ENCODE peak calls at places on chromosomes 7 and 10, in six cellular contexts. One of them, this sample, is unnamed.

GRCh38 chr7:25857376-25858067 is 294.5 kb upstream of the NFE2L3 start:
- DNase-seq in tibial nerve: no peak
- DNase-seq in foreskin fibroblast: peak
- DNase-seq in tibial artery: no peak
- DNase-seq in GM20000: no peak
- DNase-seq in mucosa of descending colon: peak
- DNase-seq in this sample: peak

GRCh38 chr10:12937527-12937926 is 64.0 kb downstream of the CCDC3 start:
- DNase-seq in mucosa of descending colon: no peak
- DNase-seq in tibial artery: no peak
- DNase-seq in tibial nerve: no peak
- DNase-seq in GM20000: no peak
- DNase-seq in foreskin fibroblast: peak
- DNase-seq in this sample: no peak

GRCh38 chr10:128605180-128605579 is 479.0 kb upstream of the MKI67 start:
- DNase-seq in tibial artery: no peak
- DNase-seq in foreskin fibroblast: no peak
- DNase-seq in tibial nerve: no peak
- DNase-seq in GM20000: no peak
- DNase-seq in mucosa of descending colon: no peak
- DNase-seq in this sample: no peak

GRCh38 chr10:133211959-133212852 is 17.8 kb upstream of the UTF1 start:
- DNase-seq in foreskin fibroblast: no peak
- DNase-seq in mucosa of descending colon: no peak
- DNase-seq in tibial nerve: no peak
- DNase-seq in GM20000: no peak
- DNase-seq in tibial artery: no peak
- DNase-seq in this sample: no peak

GRCh38 chr7:137609500-137609899 is 237.3 kb downstream of the DGKI start:
- DNase-seq in foreskin fibroblast: peak
- DNase-seq in tibial nerve: no peak
- DNase-seq in tibial artery: no peak
- DNase-seq in GM20000: no peak
- DNase-seq in mucosa of descending colon: no peak
- DNase-seq in this sample: no peak

GRCh38 chr10:13684252-13684791 is 97.6 kb downstream of the PRPF18 start:
- DNase-seq in tibial nerve: peak
- DNase-seq in mucosa of descending colon: peak
- DNase-seq in tibial artery: peak
- DNase-seq in foreskin fibroblast: peak
- DNase-seq in GM20000: no peak
- DNase-seq in this sample: no peak

GRCh38 chr7:30869794-30870491 is 41.7 kb upstream of the AQP1 start:
- DNase-seq in foreskin fibroblast: peak
- DNase-seq in tibial artery: no peak
- DNase-seq in mucosa of descending colon: no peak
- DNase-seq in GM20000: no peak
- DNase-seq in tibial nerve: no peak
- DNase-seq in this sample: no peak

GRCh38 chr7:98807306-98807880 is 62.4 kb downstream of the TMEM130 start:
- DNase-seq in tibial nerve: no peak
- DNase-seq in GM20000: no peak
- DNase-seq in tibial artery: no peak
- DNase-seq in foreskin fibroblast: no peak
- DNase-seq in mucosa of descending colon: no peak
- DNase-seq in this sample: no peak

GRCh38 chr7:96636979-96637378 is 72.7 kb downstream of the SEM1 start:
- DNase-seq in tibial artery: no peak
- DNase-seq in GM20000: no peak
- DNase-seq in mucosa of descending colon: no peak
- DNase-seq in tibial nerve: no peak
- DNase-seq in foreskin fibroblast: no peak
- DNase-seq in this sample: no peak

GRCh38 chr10:99329238-99329890 is at the start of gene CNNM1:
- DNase-seq in foreskin fibroblast: peak
- DNase-seq in GM20000: peak
- DNase-seq in mucosa of descending colon: peak
- DNase-seq in tibial artery: no peak
- DNase-seq in tibial nerve: no peak
- DNase-seq in this sample: peak

GRCh38 chr10:55410415-55410885 is 609.4 kb upstream of the PCDH15 start:
- DNase-seq in tibial artery: peak
- DNase-seq in foreskin fibroblast: no peak
- DNase-seq in GM20000: no peak
- DNase-seq in mucosa of descending colon: peak
- DNase-seq in tibial nerve: no peak
- DNase-seq in this sample: no peak
- TF ChIP-seq CTCF in tibial artery: no peak
- TF ChIP-seq CTCF in foreskin fibroblast: peak
- TF ChIP-seq CTCF in GM20000: no peak
- TF ChIP-seq CTCF in mucosa of descending colon: no peak
- TF ChIP-seq CTCF in tibial nerve: peak
- TF ChIP-seq CTCF in this sample: no peak

DNA sequence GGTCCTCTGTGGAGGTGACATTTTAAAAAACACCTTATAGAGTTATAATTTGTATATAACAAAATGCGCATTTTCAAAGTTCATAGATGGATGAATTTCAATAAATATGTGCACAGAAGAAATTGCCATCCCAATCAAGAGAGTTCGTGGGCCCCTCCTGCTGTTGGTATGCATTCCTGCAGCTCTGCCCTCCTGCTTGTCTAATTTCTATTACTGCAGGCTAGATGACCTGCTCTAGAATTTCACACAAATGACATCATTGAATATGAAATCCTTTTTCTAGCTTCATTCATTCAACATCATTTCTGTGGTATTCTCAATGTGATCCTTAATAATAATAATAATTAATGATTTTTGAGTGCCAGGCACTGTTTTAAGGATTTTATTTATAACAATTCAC is 348.2 kb downstream of the SDK1 start:
- DNase-seq in tibial artery: no peak
- DNase-seq in foreskin fibroblast: peak
- DNase-seq in tibial nerve: no peak
- DNase-seq in mucosa of descending colon: no peak
- DNase-seq in GM20000: no peak
- DNase-seq in this sample: no peak
- TF ChIP-seq CTCF in tibial artery: no peak
- TF ChIP-seq CTCF in foreskin fibroblast: no peak
- TF ChIP-seq CTCF in tibial nerve: no peak
- TF ChIP-seq CTCF in mucosa of descending colon: no peak
- TF ChIP-seq CTCF in GM20000: no peak
- TF ChIP-seq CTCF in this sample: no peak

GRCh38 chr10:24513155-24513554 is 210.5 kb downstream of the ARHGAP21 start:
- DNase-seq in foreskin fibroblast: peak
- DNase-seq in mucosa of descending colon: peak
- DNase-seq in GM20000: no peak
- DNase-seq in tibial artery: no peak
- DNase-seq in tibial nerve: no peak
- DNase-seq in this sample: no peak
- TF ChIP-seq CTCF in foreskin fibroblast: peak
- TF ChIP-seq CTCF in mucosa of descending colon: no peak
- TF ChIP-seq CTCF in GM20000: no peak
- TF ChIP-seq CTCF in tibial artery: no peak
- TF ChIP-seq CTCF in tibial nerve: no peak
- TF ChIP-seq CTCF in this sample: peak

GRCh38 chr10:73887038-73888015 is 13.0 kb upstream of the CAMK2G start:
- DNase-seq in tibial artery: peak
- DNase-seq in tibial nerve: peak
- DNase-seq in GM20000: no peak
- DNase-seq in foreskin fibroblast: peak
- DNase-seq in mucosa of descending colon: peak
- DNase-seq in this sample: no peak
- TF ChIP-seq CTCF in tibial artery: peak
- TF ChIP-seq CTCF in tibial nerve: no peak
- TF ChIP-seq CTCF in GM20000: no peak
- TF ChIP-seq CTCF in foreskin fibroblast: no peak
- TF ChIP-seq CTCF in mucosa of descending colon: no peak
- TF ChIP-seq CTCF in this sample: no peak

DNA sequence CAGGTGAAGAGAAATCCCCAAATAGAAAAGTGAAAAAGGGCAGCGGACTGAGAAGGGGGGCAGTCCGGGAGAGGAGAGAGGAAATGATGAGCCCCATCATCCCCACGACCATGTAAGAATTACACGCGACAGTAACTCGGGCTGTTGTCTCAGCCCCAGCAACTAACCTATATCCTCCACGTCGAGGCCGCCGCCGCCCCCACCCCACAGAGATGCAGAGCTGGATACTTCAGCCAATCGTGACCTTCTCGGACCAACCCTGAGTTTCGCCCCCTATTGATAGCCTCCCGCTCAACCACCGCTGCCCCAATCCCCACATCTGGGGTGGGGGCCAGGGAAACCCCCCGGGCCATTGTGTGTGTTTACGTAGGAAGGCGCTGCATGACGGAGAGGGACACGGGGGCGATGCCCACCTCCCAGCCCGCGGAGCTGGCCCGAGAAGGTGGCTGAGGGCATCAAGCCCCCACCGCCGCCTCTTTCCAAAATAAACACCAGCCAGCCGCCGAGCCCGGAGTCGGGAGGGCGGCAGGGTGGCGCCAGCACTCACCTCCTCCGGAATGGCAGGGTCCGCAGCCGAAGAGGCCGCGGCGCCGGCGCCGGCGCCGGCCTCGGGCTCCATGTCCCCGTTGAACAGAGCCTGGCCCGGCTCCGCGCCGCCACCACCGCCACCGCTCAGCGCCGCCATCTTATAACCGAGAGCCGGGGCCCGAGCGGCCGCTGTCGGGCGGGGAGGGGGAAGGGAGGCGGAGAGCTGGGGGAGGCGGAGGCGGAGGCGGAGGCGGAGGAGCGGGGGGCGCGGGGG is 509 bp downstream of the BRAF start:
- DNase-seq in GM20000: peak
- DNase-seq in tibial nerve: peak
- DNase-seq in foreskin fibroblast: peak
- DNase-seq in tibial artery: peak
- DNase-seq in mucosa of descending colon: peak
- DNase-seq in this sample: peak
- TF ChIP-seq CTCF in GM20000: peak
- TF ChIP-seq CTCF in tibial nerve: peak
- TF ChIP-seq CTCF in foreskin fibroblast: peak
- TF ChIP-seq CTCF in tibial artery: peak
- TF ChIP-seq CTCF in mucosa of descending colon: no peak
- TF ChIP-seq CTCF in this sample: peak

GRCh38 chr7:105853931-105854419 is 22.4 kb downstream of the ATXN7L1 start:
- DNase-seq in tibial artery: no peak
- DNase-seq in GM20000: no peak
- DNase-seq in mucosa of descending colon: no peak
- DNase-seq in tibial nerve: no peak
- DNase-seq in foreskin fibroblast: peak
- DNase-seq in this sample: no peak
- TF ChIP-seq CTCF in tibial artery: peak
- TF ChIP-seq CTCF in GM20000: no peak
- TF ChIP-seq CTCF in mucosa of descending colon: no peak
- TF ChIP-seq CTCF in tibial nerve: no peak
- TF ChIP-seq CTCF in foreskin fibroblast: peak
- TF ChIP-seq CTCF in this sample: no peak

DNA sequence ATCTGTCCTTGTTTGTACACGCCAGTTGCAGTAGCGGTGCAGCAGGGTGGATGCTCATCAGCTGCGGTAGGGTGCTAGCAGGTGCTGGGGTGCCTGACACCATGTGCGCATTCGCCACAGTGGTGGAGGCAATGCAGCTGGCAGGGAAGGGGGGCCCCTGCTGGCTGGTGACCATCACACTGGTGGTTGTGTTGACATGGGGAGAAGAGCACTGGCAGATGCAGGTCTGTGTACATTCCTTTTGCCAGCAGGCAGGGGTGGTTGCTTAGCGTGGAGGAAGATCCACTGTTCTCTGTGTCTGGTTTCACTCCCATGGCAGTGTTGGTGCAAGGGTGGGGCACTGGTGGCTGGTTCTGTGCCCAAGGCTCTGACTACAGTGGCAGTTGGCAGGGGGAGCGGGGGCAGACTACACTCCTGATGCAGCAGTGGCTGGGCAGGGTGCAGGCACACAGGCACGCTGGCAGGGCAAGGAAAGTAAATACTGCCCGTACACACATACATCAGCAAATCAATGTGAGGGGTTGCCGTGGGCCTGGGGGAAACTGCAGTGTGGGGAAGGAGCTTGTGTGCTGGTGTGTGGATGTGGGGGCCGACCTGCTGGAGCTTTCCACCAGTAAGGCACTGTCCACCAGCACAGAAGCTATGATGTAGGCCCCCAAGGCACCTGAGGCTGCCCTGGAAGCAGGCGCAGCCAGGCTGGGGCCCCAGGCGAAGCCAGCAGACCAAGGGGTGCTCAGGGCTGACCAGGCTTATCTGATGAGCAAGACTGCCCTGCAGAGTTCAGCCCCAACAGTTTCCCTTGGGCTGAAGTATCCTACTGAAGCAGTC is 87.2 kb upstream of the UNC5B start:
- DNase-seq in tibial artery: no peak
- DNase-seq in GM20000: peak
- DNase-seq in foreskin fibroblast: no peak
- DNase-seq in mucosa of descending colon: no peak
- DNase-seq in tibial nerve: no peak
- DNase-seq in this sample: no peak
- TF ChIP-seq CTCF in tibial artery: no peak
- TF ChIP-seq CTCF in GM20000: no peak
- TF ChIP-seq CTCF in foreskin fibroblast: no peak
- TF ChIP-seq CTCF in mucosa of descending colon: no peak
- TF ChIP-seq CTCF in tibial nerve: no peak
- TF ChIP-seq CTCF in this sample: no peak

GRCh38 chr10:70820976-70821750 is 5.4 kb downstream of the SGPL1 start:
- DNase-seq in GM20000: no peak
- DNase-seq in tibial artery: no peak
- DNase-seq in foreskin fibroblast: no peak
- DNase-seq in tibial nerve: no peak
- DNase-seq in mucosa of descending colon: no peak
- DNase-seq in this sample: no peak
- TF ChIP-seq CTCF in GM20000: no peak
- TF ChIP-seq CTCF in tibial artery: no peak
- TF ChIP-seq CTCF in foreskin fibroblast: no peak
- TF ChIP-seq CTCF in tibial nerve: no peak
- TF ChIP-seq CTCF in mucosa of descending colon: no peak
- TF ChIP-seq CTCF in this sample: no peak

GRCh38 chr10:63798599-63799498 is 277.6 kb downstream of the REEP3 start:
- DNase-seq in GM20000: no peak
- DNase-seq in mucosa of descending colon: peak
- DNase-seq in tibial artery: peak
- DNase-seq in foreskin fibroblast: peak
- DNase-seq in tibial nerve: peak
- DNase-seq in this sample: peak
- TF ChIP-seq CTCF in GM20000: no peak
- TF ChIP-seq CTCF in mucosa of descending colon: no peak
- TF ChIP-seq CTCF in tibial artery: no peak
- TF ChIP-seq CTCF in foreskin fibroblast: no peak
- TF ChIP-seq CTCF in tibial nerve: no peak
- TF ChIP-seq CTCF in this sample: no peak

DNA sequence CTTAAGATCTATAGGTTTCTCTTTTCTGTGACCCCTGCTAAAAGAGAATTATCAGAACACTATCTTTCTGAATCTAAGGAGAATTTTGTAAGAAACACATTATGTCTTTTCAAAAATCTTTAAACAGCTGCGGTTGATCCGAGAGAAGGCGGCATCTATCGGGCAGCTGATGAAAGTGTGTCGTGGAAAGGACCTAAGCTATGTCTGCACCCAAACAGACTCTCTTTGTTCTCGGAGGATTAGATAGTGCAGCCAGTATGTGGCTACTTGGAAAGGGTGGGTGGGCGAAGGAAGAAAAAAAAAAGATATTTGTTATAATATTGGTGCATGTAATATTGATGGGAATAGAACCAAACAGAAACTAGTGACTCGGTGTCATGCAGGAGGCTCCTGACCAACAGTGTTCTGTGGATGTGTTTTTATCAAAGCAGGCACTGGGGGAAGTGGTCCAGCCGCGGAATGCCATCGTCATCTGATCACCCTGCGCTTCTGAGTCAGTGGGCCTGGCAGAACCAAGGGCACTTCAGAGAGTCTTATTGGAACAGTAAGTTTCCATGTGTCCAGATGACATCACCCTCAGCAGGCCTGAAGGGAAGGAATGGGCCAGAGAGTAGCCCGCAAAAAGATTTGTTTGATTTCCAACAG is 509.7 kb upstream of the AKR1E2 start:
- DNase-seq in tibial artery: peak
- DNase-seq in tibial nerve: no peak
- DNase-seq in GM20000: no peak
- DNase-seq in mucosa of descending colon: no peak
- DNase-seq in foreskin fibroblast: peak
- DNase-seq in this sample: no peak
- TF ChIP-seq CTCF in tibial artery: no peak
- TF ChIP-seq CTCF in tibial nerve: no peak
- TF ChIP-seq CTCF in GM20000: no peak
- TF ChIP-seq CTCF in mucosa of descending colon: no peak
- TF ChIP-seq CTCF in foreskin fibroblast: no peak
- TF ChIP-seq CTCF in this sample: no peak

This sample was measured in Peyer's patch.